ENCODE peak calls at places on chromosomes 16 and 17, in seven cellular contexts. One of them, this sample, is unnamed.

GRCh38 chr16:77374384-77374783 is 60.5 kb downstream of the ADAMTS18 start:
- ATAC-seq in PC-3: no peak
- ATAC-seq in RWPE2: peak
- ATAC-seq in A549: no peak
- ATAC-seq in CD4-positive, alpha-beta T cell: no peak
- ATAC-seq in Panc1: no peak
- ATAC-seq in heart left ventricle: no peak
- ATAC-seq in this sample: no peak

GRCh38 chr16:54657058-54657708 is 273.5 kb upstream of the IRX5 start:
- ATAC-seq in A549: peak
- ATAC-seq in Panc1: no peak
- ATAC-seq in CD4-positive, alpha-beta T cell: no peak
- ATAC-seq in RWPE2: peak
- ATAC-seq in PC-3: no peak
- ATAC-seq in heart left ventricle: no peak
- ATAC-seq in this sample: no peak

GRCh38 chr16:63856537-63856936 is 1265.3 kb downstream of the CDH11 start:
- ATAC-seq in heart left ventricle: no peak
- ATAC-seq in CD4-positive, alpha-beta T cell: no peak
- ATAC-seq in RWPE2: no peak
- ATAC-seq in Panc1: no peak
- ATAC-seq in PC-3: no peak
- ATAC-seq in A549: no peak
- ATAC-seq in this sample: no peak

GRCh38 chr17:20935740-20936139 is 107.1 kb downstream of the USP22 start:
- ATAC-seq in heart left ventricle: peak
- ATAC-seq in PC-3: peak
- ATAC-seq in Panc1: peak
- ATAC-seq in A549: peak
- ATAC-seq in RWPE2: peak
- ATAC-seq in CD4-positive, alpha-beta T cell: no peak
- ATAC-seq in this sample: peak

GRCh38 chr16:57432505-57432904 is 14.7 kb downstream of the CIAPIN1 start:
- ATAC-seq in CD4-positive, alpha-beta T cell: no peak
- ATAC-seq in Panc1: no peak
- ATAC-seq in PC-3: no peak
- ATAC-seq in RWPE2: no peak
- ATAC-seq in A549: no peak
- ATAC-seq in heart left ventricle: no peak
- ATAC-seq in this sample: no peak

GRCh38 chr17:17994271-17994670 is 21.6 kb downstream of the DRC3 start:
- ATAC-seq in Panc1: peak
- ATAC-seq in CD4-positive, alpha-beta T cell: no peak
- ATAC-seq in A549: peak
- ATAC-seq in PC-3: peak
- ATAC-seq in RWPE2: no peak
- ATAC-seq in heart left ventricle: peak
- ATAC-seq in this sample: no peak

GRCh38 chr16:88358033-88358481 is 24.7 kb upstream of the ZNF469 start:
- ATAC-seq in RWPE2: no peak
- ATAC-seq in A549: no peak
- ATAC-seq in heart left ventricle: no peak
- ATAC-seq in CD4-positive, alpha-beta T cell: no peak
- ATAC-seq in PC-3: no peak
- ATAC-seq in Panc1: no peak
- ATAC-seq in this sample: no peak

GRCh38 chr17:76500745-76501017 is 542 bp downstream of the RHBDF2 start:
- ATAC-seq in Panc1: peak
- ATAC-seq in RWPE2: peak
- ATAC-seq in A549: peak
- ATAC-seq in PC-3: peak
- ATAC-seq in heart left ventricle: no peak
- ATAC-seq in CD4-positive, alpha-beta T cell: peak
- ATAC-seq in this sample: no peak

GRCh38 chr16:24069036-24069590 is 187.0 kb upstream of the CACNG3 start:
- ATAC-seq in heart left ventricle: no peak
- ATAC-seq in Panc1: no peak
- ATAC-seq in A549: no peak
- ATAC-seq in PC-3: no peak
- ATAC-seq in CD4-positive, alpha-beta T cell: no peak
- ATAC-seq in RWPE2: no peak
- ATAC-seq in this sample: no peak

GRCh38 chr16:84569382-84569987 is 48.4 kb downstream of the COTL1 start:
- ATAC-seq in A549: no peak
- ATAC-seq in RWPE2: no peak
- ATAC-seq in Panc1: no peak
- ATAC-seq in PC-3: no peak
- ATAC-seq in CD4-positive, alpha-beta T cell: no peak
- ATAC-seq in heart left ventricle: peak
- ATAC-seq in this sample: no peak

GRCh38 chr17:80380068-80381061 is 34.6 kb upstream of the ENDOV start:
- ATAC-seq in A549: no peak
- ATAC-seq in Panc1: no peak
- ATAC-seq in RWPE2: no peak
- ATAC-seq in heart left ventricle: no peak
- ATAC-seq in PC-3: no peak
- ATAC-seq in CD4-positive, alpha-beta T cell: no peak
- ATAC-seq in this sample: no peak

GRCh38 chr17:73747221-73748002 is 103.2 kb upstream of the SDK2 start:
- ATAC-seq in heart left ventricle: peak
- ATAC-seq in RWPE2: no peak
- ATAC-seq in CD4-positive, alpha-beta T cell: no peak
- ATAC-seq in Panc1: no peak
- ATAC-seq in A549: no peak
- ATAC-seq in PC-3: no peak
- ATAC-seq in this sample: no peak

GRCh38 chr16:67594256-67594915 is 32.1 kb downstream of the CTCF start:
- ATAC-seq in RWPE2: peak
- ATAC-seq in CD4-positive, alpha-beta T cell: no peak
- ATAC-seq in A549: no peak
- ATAC-seq in PC-3: no peak
- ATAC-seq in heart left ventricle: no peak
- ATAC-seq in Panc1: no peak
- ATAC-seq in this sample: no peak
- H3K27ac ChIP-seq in RWPE2: peak
- H3K27ac ChIP-seq in CD4-positive, alpha-beta T cell: no peak
- H3K27ac ChIP-seq in A549: no peak
- H3K27ac ChIP-seq in PC-3: no peak
- H3K27ac ChIP-seq in heart left ventricle: no peak
- H3K27ac ChIP-seq in Panc1: no peak
- H3K27ac ChIP-seq in this sample: peak

GRCh38 chr17:36706437-36706731 is 105.0 kb downstream of the MRM1 start:
- ATAC-seq in RWPE2: no peak
- ATAC-seq in PC-3: no peak
- ATAC-seq in heart left ventricle: no peak
- ATAC-seq in CD4-positive, alpha-beta T cell: no peak
- ATAC-seq in A549: peak
- ATAC-seq in Panc1: no peak
- ATAC-seq in this sample: no peak
- TF ChIP-seq CTCF in RWPE2: peak
- TF ChIP-seq CTCF in PC-3: no peak
- TF ChIP-seq CTCF in heart left ventricle: no peak
- TF ChIP-seq CTCF in CD4-positive, alpha-beta T cell: peak
- TF ChIP-seq CTCF in A549: no peak
- TF ChIP-seq CTCF in Panc1: peak
- TF ChIP-seq CTCF in this sample: no peak

DNA sequence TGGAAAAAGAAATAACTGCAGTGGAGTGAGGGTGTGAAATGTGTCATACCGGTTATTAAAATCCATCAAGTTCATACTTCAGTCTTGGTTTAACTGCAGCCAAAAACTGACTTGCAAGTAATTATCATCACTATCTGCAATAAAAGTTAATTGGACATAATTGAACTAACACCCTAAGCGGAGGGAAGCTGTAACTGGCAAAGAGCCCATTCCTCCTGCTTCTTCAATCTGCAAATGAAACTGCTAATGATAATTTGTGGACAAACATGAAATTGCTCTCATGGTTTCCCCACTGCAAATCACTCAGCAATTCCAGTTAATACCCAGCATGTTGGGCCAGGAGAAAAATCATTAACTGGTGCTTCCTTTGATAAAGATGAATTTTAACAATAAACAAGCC is 46.5 kb downstream of the FAM222B start:
- ATAC-seq in RWPE2: no peak
- ATAC-seq in Panc1: no peak
- ATAC-seq in A549: no peak
- ATAC-seq in PC-3: no peak
- ATAC-seq in CD4-positive, alpha-beta T cell: no peak
- ATAC-seq in heart left ventricle: no peak
- ATAC-seq in this sample: no peak
- H3K27ac ChIP-seq in RWPE2: no peak
- H3K27ac ChIP-seq in Panc1: no peak
- H3K27ac ChIP-seq in A549: no peak
- H3K27ac ChIP-seq in PC-3: no peak
- H3K27ac ChIP-seq in CD4-positive, alpha-beta T cell: no peak
- H3K27ac ChIP-seq in heart left ventricle: no peak
- H3K27ac ChIP-seq in this sample: no peak

DNA sequence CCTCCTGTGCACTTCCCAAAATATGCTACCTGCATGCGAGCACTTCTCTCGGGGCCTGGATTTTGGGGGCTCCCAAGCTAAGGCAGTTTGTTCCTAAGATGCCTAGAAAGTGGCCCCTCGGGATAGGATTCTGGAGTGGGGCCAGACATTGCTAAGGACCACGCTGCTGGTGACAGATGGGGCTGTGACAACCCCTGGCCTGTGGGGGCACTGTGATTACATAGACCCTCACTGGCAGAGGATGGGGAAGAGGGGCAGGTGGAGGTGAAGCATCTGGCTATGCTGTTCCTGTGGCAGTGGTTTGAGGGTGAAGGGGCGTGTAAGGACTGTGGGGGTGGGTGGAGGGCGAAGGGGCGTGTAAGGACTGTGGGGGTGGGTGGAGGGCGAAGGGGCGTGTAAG is 128.4 kb downstream of the ENGASE start:
- ATAC-seq in PC-3: no peak
- ATAC-seq in A549: no peak
- ATAC-seq in CD4-positive, alpha-beta T cell: no peak
- ATAC-seq in RWPE2: no peak
- ATAC-seq in Panc1: no peak
- ATAC-seq in heart left ventricle: no peak
- ATAC-seq in this sample: no peak
- TF ChIP-seq CTCF in PC-3: peak
- TF ChIP-seq CTCF in A549: no peak
- TF ChIP-seq CTCF in CD4-positive, alpha-beta T cell: no peak
- TF ChIP-seq CTCF in RWPE2: no peak
- TF ChIP-seq CTCF in Panc1: no peak
- TF ChIP-seq CTCF in heart left ventricle: no peak
- TF ChIP-seq CTCF in this sample: no peak

GRCh38 chr16:15439102-15439501 is 4.7 kb downstream of the BMERB1 start:
- ATAC-seq in heart left ventricle: no peak
- ATAC-seq in PC-3: no peak
- ATAC-seq in CD4-positive, alpha-beta T cell: no peak
- ATAC-seq in RWPE2: no peak
- ATAC-seq in A549: no peak
- ATAC-seq in Panc1: no peak
- ATAC-seq in this sample: no peak

GRCh38 chr16:15434425-15435215 is at the start of gene BMERB1:
- ATAC-seq in PC-3: peak
- ATAC-seq in CD4-positive, alpha-beta T cell: peak
- ATAC-seq in Panc1: peak
- ATAC-seq in A549: peak
- ATAC-seq in heart left ventricle: peak
- ATAC-seq in RWPE2: peak
- ATAC-seq in this sample: peak

GRCh38 chr16:15435216-15435864 is 952 bp downstream of the BMERB1 start:
- ATAC-seq in heart left ventricle: no peak
- ATAC-seq in PC-3: peak
- ATAC-seq in CD4-positive, alpha-beta T cell: no peak
- ATAC-seq in A549: peak
- ATAC-seq in RWPE2: peak
- ATAC-seq in Panc1: peak
- ATAC-seq in this sample: no peak

DNA sequence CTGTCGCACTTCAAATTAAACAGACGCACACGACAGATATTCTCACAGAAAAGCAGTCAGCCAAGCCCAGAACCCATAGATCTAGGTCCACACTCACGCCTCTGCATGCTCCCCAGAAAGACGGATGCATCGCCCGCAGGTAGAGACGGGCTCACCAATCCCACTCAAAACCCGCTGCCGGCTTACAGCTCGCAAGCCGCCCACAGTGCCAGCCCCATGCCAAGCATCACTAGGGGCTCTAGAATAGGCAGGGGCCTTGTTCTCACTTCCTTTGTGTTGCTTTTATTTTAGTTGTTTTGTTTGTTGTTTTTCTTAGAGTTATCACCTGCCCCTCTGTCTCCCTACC is 336 bp upstream of the BMERB1 start:
- ATAC-seq in CD4-positive, alpha-beta T cell: no peak
- ATAC-seq in A549: no peak
- ATAC-seq in heart left ventricle: peak
- ATAC-seq in Panc1: peak
- ATAC-seq in RWPE2: no peak
- ATAC-seq in PC-3: no peak
- ATAC-seq in this sample: peak
- H3K27ac ChIP-seq in CD4-positive, alpha-beta T cell: no peak
- H3K27ac ChIP-seq in A549: no peak
- H3K27ac ChIP-seq in heart left ventricle: no peak
- H3K27ac ChIP-seq in Panc1: peak
- H3K27ac ChIP-seq in RWPE2: no peak
- H3K27ac ChIP-seq in PC-3: no peak
- H3K27ac ChIP-seq in this sample: peak

DNA sequence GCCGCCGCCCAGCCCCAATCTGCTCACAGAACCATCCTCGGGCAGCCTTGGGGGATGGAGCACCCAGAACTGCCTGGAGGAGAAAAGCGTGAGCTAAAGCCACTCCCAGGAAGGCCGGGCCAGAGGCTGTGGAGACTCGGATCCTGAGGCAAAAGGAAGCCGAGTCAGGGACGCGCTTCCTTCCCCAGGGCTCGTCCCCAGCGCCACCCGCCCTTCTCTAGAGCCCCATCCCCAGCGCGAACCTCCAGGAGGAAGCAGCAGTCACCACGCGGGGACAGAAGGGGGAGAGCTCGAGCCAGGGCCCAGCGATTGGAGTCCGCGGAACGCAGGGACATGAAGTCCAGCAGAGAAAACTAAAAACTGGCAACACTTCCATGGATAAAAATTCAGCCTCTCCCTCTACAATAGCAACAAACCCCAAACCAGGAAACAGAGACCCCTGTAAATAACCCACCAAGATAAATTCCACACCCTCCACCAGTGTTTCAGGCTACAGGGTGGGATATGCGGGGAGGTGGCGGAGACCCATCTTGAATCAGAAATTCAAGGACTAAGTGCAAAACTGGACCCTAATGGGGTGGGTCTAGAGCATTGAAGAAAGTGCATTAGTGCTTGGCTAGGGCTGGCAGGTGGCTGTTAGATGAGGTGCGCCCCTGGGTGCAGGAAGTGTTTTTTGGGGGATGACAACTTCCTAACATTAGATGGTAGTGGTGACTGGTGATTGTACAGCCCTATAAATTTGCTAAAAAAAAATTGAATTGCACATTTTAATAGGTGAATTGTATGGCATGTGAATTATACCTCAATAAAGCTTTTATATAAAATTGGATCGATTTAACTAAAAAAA is 116.1 kb upstream of the METRNL start:
- ATAC-seq in A549: peak
- ATAC-seq in Panc1: no peak
- ATAC-seq in PC-3: peak
- ATAC-seq in RWPE2: peak
- ATAC-seq in heart left ventricle: peak
- ATAC-seq in CD4-positive, alpha-beta T cell: peak
- ATAC-seq in this sample: peak
- TF ChIP-seq CTCF in A549: no peak
- TF ChIP-seq CTCF in Panc1: no peak
- TF ChIP-seq CTCF in PC-3: peak
- TF ChIP-seq CTCF in RWPE2: peak
- TF ChIP-seq CTCF in heart left ventricle: peak
- TF ChIP-seq CTCF in CD4-positive, alpha-beta T cell: peak
- TF ChIP-seq CTCF in this sample: peak